ENCODE peak calls at places on chromosome 6, in seven cellular contexts. R is SK-N-SH, M is GM23338, C is GM12892, E is HL-60, Y is GM12878, K is stomach. W is an unnamed sample.

GRCh38 chr6:147390909-147391536 is 117.5 kb upstream of the SAMD5 start:
- DNase-seq in C (no peak), R (no peak), Y (no peak), E (no peak), K (no peak), M (peak), W (no peak)

GRCh38 chr6:111565316-111566221 is 40.1 kb downstream of the TRAF3IP2 start:
- DNase-seq in M (peak), K (no peak), Y (no peak), E (no peak), R (no peak), C (no peak), W (no peak)

GRCh38 chr6:137849076-137849708 is 17.9 kb upstream of the TNFAIP3 start:
- DNase-seq in K (no peak), C (no peak), M (no peak), R (no peak), E (no peak), Y (no peak), W (no peak)

GRCh38 chr6:121418346-121418745 is 17.1 kb upstream of the GJA1 start:
- DNase-seq in C (no peak), M (no peak), K (no peak), E (no peak), R (no peak), Y (no peak), W (no peak)

GRCh38 chr6:140050232-140050995 is 676.0 kb upstream of the CITED2 start:
- DNase-seq in K (no peak), C (no peak), Y (no peak), E (no peak), M (peak), R (peak), W (no peak)

GRCh38 chr6:26071135-26071534 is 16.1 kb upstream of the HFE start:
- DNase-seq in E (no peak), Y (no peak), C (no peak), M (no peak), R (no peak), K (no peak), W (no peak)

GRCh38 chr6:235763-236360 is 56.4 kb upstream of the DUSP22 start:
- DNase-seq in M (peak), E (no peak), Y (peak), K (no peak), C (no peak), R (no peak), W (no peak)

GRCh38 chr6:152110878-152111820 is 303.7 kb downstream of the ESR1 start:
- DNase-seq in M (no peak), K (no peak), R (peak), Y (no peak), E (no peak), C (no peak), W (no peak)

GRCh38 chr6:147099974-147100373 is 104.2 kb upstream of the STXBP5 start:
- DNase-seq in E (no peak), Y (no peak), M (no peak), C (no peak), R (no peak), K (no peak), W (no peak)

GRCh38 chr6:296151-297122 is 4.2 kb downstream of the DUSP22 start:
- DNase-seq in M (no peak), K (no peak), Y (peak), E (peak), R (no peak), C (no peak), W (peak)

GRCh38 chr6:1131285-1132079 is 180.4 kb upstream of the FOXQ1 start:
- DNase-seq in C (no peak), M (no peak), Y (no peak), K (no peak), E (no peak), R (no peak), W (no peak)

GRCh38 chr6:24775520-24776058 is 852 bp downstream of the GMNN start:
- DNase-seq in E (no peak), M (no peak), R (no peak), K (no peak), Y (no peak), C (no peak), W (no peak)

GRCh38 chr6:69835414-69836179 is 30.8 kb upstream of the COL19A1 start:
- DNase-seq in R (peak), Y (no peak), E (peak), C (no peak), M (peak), K (no peak), W (no peak)

GRCh38 chr6:6657085-6657819 is 68.7 kb downstream of the LY86 start:
- DNase-seq in E (no peak), R (no peak), M (no peak), K (no peak), Y (no peak), C (no peak), W (no peak)

GRCh38 chr6:41706876-41707564 is 28.4 kb downstream of the TFEB start:
- DNase-seq in C (no peak), E (no peak), Y (no peak), M (no peak), K (no peak), R (no peak), W (no peak)

GRCh38 chr6:93017626-93018025 is 401.7 kb downstream of the EPHA7 start:
- DNase-seq in R (no peak), K (no peak), E (no peak), Y (no peak), C (no peak), M (no peak), W (no peak)

GRCh38 chr6:141158740-141159139 is 974.0 kb upstream of the GJE1 start:
- DNase-seq in Y (no peak), K (no peak), C (no peak), R (no peak), E (no peak), M (no peak), W (no peak)

GRCh38 chr6:118744261-118744941 is 93.0 kb upstream of the CEP85L start:
- DNase-seq in E (no peak), K (no peak), C (no peak), Y (no peak), R (no peak), M (no peak), W (no peak)

GRCh38 chr6:135251964-135252429 is 70.9 kb downstream of the MYB start:
- DNase-seq in M (no peak), Y (no peak), R (no peak), C (no peak), K (no peak), E (no peak), W (peak)

GRCh38 chr6:13466304-13467215 is 20.8 kb downstream of the GFOD1 start:
- DNase-seq in C (no peak), E (no peak), Y (no peak), M (no peak), K (no peak), R (no peak), W (no peak)

GRCh38 chr6:137271245-137272183 is 52.3 kb upstream of the IFNGR1 start:
- DNase-seq in E (peak), K (no peak), C (no peak), R (peak), Y (no peak), M (peak), W (no peak)

GRCh38 chr6:109315331-109316129 is 66.7 kb downstream of the CD164 start:
- DNase-seq in C (no peak), M (no peak), Y (no peak), R (no peak), E (no peak), K (peak), W (no peak)

GRCh38 chr6:157014871-157015270 is 237.7 kb downstream of the ARID1B start:
- DNase-seq in M (no peak), R (no peak), Y (no peak), C (no peak), E (no peak), K (no peak), W (no peak)

GRCh38 chr6:44453146-44453545 is 65.6 kb downstream of the CDC5L start:
- DNase-seq in K (no peak), E (no peak), R (no peak), Y (no peak), C (no peak), M (no peak), W (no peak)

GRCh38 chr6:21914121-21914973 is 320.8 kb downstream of the SOX4 start:
- DNase-seq in R (peak), Y (no peak), K (peak), E (no peak), C (no peak), M (no peak), W (peak)

GRCh38 chr6:133502451-133503259 is 261.5 kb downstream of the EYA4 start:
- DNase-seq in K (no peak), Y (no peak), M (no peak), E (no peak), R (no peak), C (no peak), W (no peak)

GRCh38 chr6:15969236-15969778 is 159.6 kb upstream of the MYLIP start:
- DNase-seq in Y (no peak), E (no peak), R (no peak), C (no peak), M (no peak), K (no peak), W (no peak)

GRCh38 chr6:125952764-125953501 is 3.6 kb upstream of the HINT3 start:
- DNase-seq in C (no peak), Y (no peak), K (no peak), R (peak), E (peak), M (peak), W (peak)

GRCh38 chr6:15798856-15799255 is 136.0 kb upstream of the DTNBP1 start:
- DNase-seq in Y (no peak), C (no peak), K (no peak), R (no peak), M (no peak), E (no peak), W (no peak)

DNA sequence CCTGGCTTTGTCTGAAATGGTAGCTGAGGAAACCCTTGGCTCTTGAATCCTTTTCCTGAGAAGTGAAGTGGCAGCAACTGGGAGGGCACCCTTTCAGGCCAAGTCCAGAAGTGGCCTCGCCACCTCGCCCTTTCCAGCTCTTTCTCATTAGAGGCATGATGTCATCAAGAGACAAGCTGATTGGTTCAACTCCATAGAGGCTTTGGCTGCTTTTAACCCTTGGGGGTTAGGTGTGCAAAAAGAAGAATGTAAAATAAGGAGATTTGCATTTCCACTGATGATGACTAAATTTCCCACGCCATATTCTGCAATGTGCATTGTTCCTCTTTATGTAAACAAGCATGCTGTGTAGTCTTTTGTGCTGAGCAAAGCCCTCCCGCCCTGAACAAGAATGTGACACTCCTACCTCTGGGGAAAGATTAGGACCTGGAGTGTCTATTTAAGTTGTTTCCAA is 116.5 kb downstream of the TCP11 start:
- DNase-seq in M (peak), R (peak), E (peak), K (peak), C (no peak), Y (no peak), W (peak)
- TF ChIP-seq POLR2AphosphoS5 in M (no peak), R (no peak), E (no peak), K (peak), C (no peak), Y (no peak), W (peak)

DNA sequence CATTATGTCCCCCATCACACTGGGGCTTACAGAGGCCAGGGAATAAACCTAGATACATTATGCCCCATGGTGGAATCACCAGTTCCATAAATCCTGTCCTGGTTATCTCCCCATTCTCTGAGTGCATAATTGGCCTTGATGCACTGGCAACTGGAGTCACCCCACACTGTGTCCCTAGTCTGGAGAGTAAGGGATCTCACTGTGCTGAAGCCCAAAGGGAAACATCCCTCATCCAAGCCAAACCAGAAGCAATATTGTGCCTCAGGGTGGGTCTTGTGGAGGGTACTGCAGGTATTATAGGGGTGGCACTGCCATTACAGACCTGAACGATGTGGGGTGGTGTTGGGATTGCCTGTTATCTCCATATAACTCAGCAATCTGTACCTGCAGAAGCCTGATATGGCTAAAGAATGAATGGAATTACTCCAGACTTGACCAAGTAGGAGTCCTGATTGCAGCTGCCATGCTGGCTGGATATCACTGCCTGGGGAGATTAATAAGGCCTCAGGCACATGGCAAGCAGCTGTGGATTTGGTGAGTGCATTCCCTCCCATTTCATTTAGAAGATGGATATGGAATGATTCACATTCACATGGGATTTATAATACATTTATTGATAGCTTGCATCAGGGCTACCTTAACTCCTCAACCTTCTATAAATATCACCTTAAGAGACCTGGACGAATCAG is 5.1 kb downstream of the HLA-A start:
- DNase-seq in C (no peak), R (no peak), Y (no peak), E (no peak), K (no peak), M (no peak), W (no peak)
- TF ChIP-seq POLR2AphosphoS5 in C (peak), R (no peak), Y (peak), E (no peak), K (no peak), M (no peak), W (no peak)

GRCh38 chr6:27951040-27951439 is 6.0 kb upstream of the OR2B6 start:
- DNase-seq in C (no peak), R (no peak), Y (no peak), M (no peak), E (no peak), K (no peak), W (no peak)
- TF ChIP-seq POLR2AphosphoS5 in C (no peak), R (no peak), Y (no peak), M (no peak), E (no peak), K (no peak), W (no peak)

DNA sequence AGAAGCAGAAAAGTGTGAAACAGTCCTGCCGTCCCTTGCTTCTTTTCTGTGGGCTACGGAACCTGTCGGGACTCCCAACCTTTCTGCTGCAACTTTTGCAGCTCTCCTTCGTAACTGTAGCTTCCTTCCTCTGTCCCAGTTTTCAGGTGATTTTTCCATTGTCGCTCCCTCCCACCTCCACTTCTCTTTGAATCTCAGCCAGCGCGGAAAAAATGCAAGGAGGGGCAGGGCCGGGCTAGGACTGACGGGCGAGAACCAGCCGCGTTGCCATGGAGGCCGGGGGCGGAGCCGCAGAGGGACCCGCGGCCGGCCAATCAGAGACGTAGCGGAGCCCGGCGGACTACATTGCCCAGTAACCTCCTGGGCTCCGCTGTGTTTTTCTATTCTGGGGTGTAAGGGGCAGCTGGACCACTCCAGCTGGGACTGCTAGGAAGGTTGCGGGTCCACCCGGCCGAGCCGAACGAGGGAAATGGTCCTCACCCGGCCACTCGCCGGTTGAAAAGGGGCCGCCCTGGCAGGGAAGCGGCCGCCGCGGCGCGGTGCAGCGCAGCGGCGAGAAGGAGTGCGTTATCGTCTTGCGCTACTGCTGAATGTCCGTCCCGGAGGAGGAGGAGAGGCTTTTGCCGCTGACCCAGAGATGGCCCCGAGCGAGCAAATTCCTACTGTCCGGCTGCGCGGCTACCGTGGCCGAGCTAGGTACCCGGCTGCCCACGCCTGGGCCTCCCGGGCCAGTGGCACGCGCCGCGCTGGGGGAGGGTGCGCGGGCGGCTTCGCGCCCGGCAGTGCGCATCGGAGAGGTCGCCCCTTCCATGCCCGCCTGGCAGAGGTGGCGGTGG is at the start of the genes CYP39A1 and SLC25A27:
- DNase-seq in E (peak), C (peak), K (peak), R (peak), Y (no peak), M (peak), W (peak)
- TF ChIP-seq POLR2AphosphoS5 in E (no peak), C (no peak), K (no peak), R (no peak), Y (no peak), M (peak), W (peak)

DNA sequence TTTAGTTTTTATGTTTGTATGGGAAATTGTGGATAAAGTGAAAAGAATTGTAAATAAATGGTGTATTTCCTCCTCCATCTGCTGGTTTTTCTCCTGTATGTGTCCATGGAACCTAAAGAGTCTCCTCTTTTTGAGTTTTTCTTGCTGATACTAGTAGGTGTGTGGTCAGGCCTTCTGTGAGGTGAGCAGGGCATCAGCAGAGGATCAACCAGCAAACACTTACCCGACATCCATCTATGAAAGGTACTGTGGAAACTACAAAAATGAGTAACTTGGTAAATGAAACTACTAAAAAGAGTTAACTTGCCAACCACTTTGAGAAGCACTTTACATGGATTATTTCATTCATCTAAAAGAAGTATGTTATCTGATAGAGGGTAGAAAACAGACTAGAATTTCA is 20.9 kb upstream of the RNF8 start:
- DNase-seq in R (no peak), Y (no peak), E (no peak), C (no peak), M (no peak), K (no peak), W (no peak)
- TF ChIP-seq POLR2AphosphoS5 in R (no peak), Y (no peak), E (no peak), C (no peak), M (no peak), K (no peak), W (no peak)